ENCODE peak calls at places on chromosomes 2 and 18, in five cellular contexts. N, O, T, Q and U are unnamed samples.

GRCh38 chr2:218334531-218334930 is 22.1 kb upstream of the CATIP start:
- DNase-seq in N (no peak), O (no peak), T (no peak), Q (no peak), U (no peak)

GRCh38 chr2:28408764-28409599 is 16.3 kb downstream of the FOSL2 start:
- DNase-seq in N (no peak), O (no peak), T (peak; percentile 66), Q (peak; percentile 100), U (no peak)

GRCh38 chr2:86037141-86037794 is 68.4 kb downstream of the POLR1A start:
- DNase-seq in N (peak; percentile 90), O (no peak), T (peak; percentile 86), Q (peak; percentile 47), U (no peak)

GRCh38 chr18:61639886-61640285 is 252.9 kb downstream of the RNF152 start:
- DNase-seq in N (no peak), O (no peak), T (no peak), Q (no peak), U (no peak)

GRCh38 chr18:6941988-6942387 is 175.6 kb downstream of the LAMA1 start:
- DNase-seq in N (no peak), O (no peak), T (no peak), Q (no peak), U (no peak)

GRCh38 chr2:240507778-240508251 is 50.0 kb downstream of the ANKMY1 start:
- DNase-seq in N (no peak), O (peak; percentile 44), T (no peak), Q (no peak), U (no peak)

GRCh38 chr2:99659874-99660273 is 170.1 kb upstream of the REV1 start:
- DNase-seq in N (no peak), O (no peak), T (no peak), Q (no peak), U (no peak)

GRCh38 chr2:208820289-208820688 is 413.7 kb downstream of the PTH2R start:
- DNase-seq in N (no peak), O (no peak), T (no peak), Q (peak; percentile 49), U (no peak)

GRCh38 chr2:225002656-225003045 is 39.6 kb downstream of the DOCK10 start:
- DNase-seq in N (no peak), O (no peak), T (no peak), Q (peak; percentile 91), U (no peak)

GRCh38 chr2:231965118-231965517 is 3.6 kb downstream of the DIS3L2 start:
- DNase-seq in N (no peak), O (no peak), T (no peak), Q (no peak), U (no peak)

GRCh38 chr2:45755585-45756330 is 104.3 kb downstream of the PRKCE start:
- DNase-seq in N (peak; percentile 86), O (no peak), T (no peak), Q (no peak), U (no peak)

GRCh38 chr2:127389778-127390435 is 2.1 kb upstream of the MAP3K2 start:
- DNase-seq in N (no peak), O (no peak), T (no peak), Q (no peak), U (no peak)

GRCh38 chr18:79576686-79577351 is 102.8 kb upstream of the CTDP1 start:
- DNase-seq in N (no peak), O (peak; percentile 52), T (peak; percentile 56), Q (no peak), U (no peak)

GRCh38 chr18:74489631-74490030 is 6.5 kb upstream of the CNDP2 start:
- DNase-seq in N (peak; percentile 31), O (no peak), T (no peak), Q (peak; percentile 28), U (no peak)

GRCh38 chr2:7309567-7309966 is 392.4 kb downstream of the RNF144A start:
- DNase-seq in N (no peak), O (no peak), T (no peak), Q (no peak), U (no peak)

GRCh38 chr18:7177131-7177744 is 53.7 kb upstream of the LRRC30 start:
- DNase-seq in N (peak; percentile 83), O (no peak), T (no peak), Q (peak; percentile 34), U (peak; percentile 63)

GRCh38 chr2:20617081-20617575 is 33.8 kb downstream of the HS1BP3 start:
- DNase-seq in N (no peak), O (peak; percentile 61), T (peak; percentile 82), Q (no peak), U (no peak)

GRCh38 chr2:240138275-240138984 is 2.0 kb downstream of the OTOS start:
- DNase-seq in N (no peak), O (peak; percentile 41), T (peak; percentile 15), Q (no peak), U (no peak)

GRCh38 chr2:202278036-202278760 is 12.6 kb downstream of the NOP58 start:
- DNase-seq in N (peak; percentile 45), O (no peak), T (no peak), Q (no peak), U (no peak)

GRCh38 chr2:218745559-218746469 is 35.2 kb downstream of the TTLL4 start:
- DNase-seq in N (peak; percentile 48), O (peak; percentile 87), T (no peak), Q (no peak), U (no peak)

GRCh38 chr2:88161446-88161845 is 8.7 kb upstream of the THNSL2 start:
- DNase-seq in N (no peak), O (no peak), T (no peak), Q (no peak), U (no peak)

GRCh38 chr2:233974530-233975071 is 57.4 kb downstream of the TRPM8 start:
- DNase-seq in N (peak; percentile 95), O (no peak), T (no peak), Q (peak; percentile 100), U (no peak)

GRCh38 chr18:10436160-10436559 is 18.3 kb upstream of the APCDD1 start:
- DNase-seq in N (no peak), O (no peak), T (no peak), Q (no peak), U (no peak)

GRCh38 chr2:135688002-135688401 is 53.7 kb upstream of the UBXN4 start:
- DNase-seq in N (no peak), O (no peak), T (no peak), Q (no peak), U (no peak)

GRCh38 chr18:5057348-5058012 is 139.6 kb downstream of the AKAIN1 start:
- DNase-seq in N (peak; percentile 71), O (no peak), T (peak; percentile 54), Q (peak; percentile 19), U (no peak)

GRCh38 chr2:72026819-72027425 is 120.7 kb downstream of the CYP26B1 start:
- DNase-seq in N (no peak), O (no peak), T (no peak), Q (no peak), U (no peak)